ENCODE peak calls at places on chromosomes 12 and 14, in four cellular contexts. F is NCI-H1092, W is sciatic nerve, C is RCC 7860. L is an unnamed sample.

GRCh38 chr12:117097159-117097558 is 2.1 kb downstream of the TESC start:
- DNase-seq in F (no peak), W (no peak), C (no peak), L (peak)

GRCh38 chr14:74886001-74886400 is 4.3 kb downstream of the DLST start:
- DNase-seq in F (no peak), W (no peak), C (no peak), L (no peak)

GRCh38 chr14:52473557-52473956 is 78.7 kb downstream of the TXNDC16 start:
- DNase-seq in F (no peak), W (no peak), C (peak), L (no peak)

GRCh38 chr12:5507944-5508343 is 76.0 kb downstream of the NTF3 start:
- DNase-seq in F (no peak), W (no peak), C (no peak), L (peak)

GRCh38 chr12:32756476-32757158 is 920 bp upstream of the YARS2 start:
- DNase-seq in F (no peak), W (no peak), C (no peak), L (no peak)

GRCh38 chr14:75201087-75201486 is 24.7 kb upstream of the TMED10 start:
- DNase-seq in F (no peak), W (no peak), C (no peak), L (no peak)

GRCh38 chr14:86938356-86938755 is 1054.6 kb downstream of the GALC start:
- DNase-seq in F (no peak), W (no peak), C (no peak), L (no peak)

GRCh38 chr14:72830786-72831583 is 62.9 kb downstream of the DPF3 start:
- DNase-seq in F (no peak), W (no peak), C (no peak), L (peak)

GRCh38 chr14:64634558-64634957 is 69.7 kb upstream of the PLEKHG3 start:
- DNase-seq in F (no peak), W (no peak), C (no peak), L (peak)

GRCh38 chr14:85702937-85703336 is 173.0 kb downstream of the FLRT2 start:
- DNase-seq in F (no peak), W (no peak), C (no peak), L (no peak)

GRCh38 chr14:75630695-75631452 is 29.8 kb downstream of the ERG28 start:
- DNase-seq in F (no peak), W (no peak), C (no peak), L (no peak)

GRCh38 chr12:66438601-66439000 is 136.3 kb downstream of the HELB start:
- DNase-seq in F (no peak), W (no peak), C (no peak), L (no peak)

GRCh38 chr14:101368629-101369028 is 192.7 kb upstream of the DIO3 start:
- DNase-seq in F (no peak), W (no peak), C (no peak), L (peak)

GRCh38 chr12:51238037-51238509 is 553 bp upstream of the DAZAP2 start:
- DNase-seq in F (no peak), W (no peak), C (no peak), L (no peak)

GRCh38 chr14:69703047-69704046 is 63.6 kb upstream of the SRSF5 start:
- DNase-seq in F (no peak), W (no peak), C (no peak), L (no peak)

GRCh38 chr14:24279301-24280186 is 8.1 kb upstream of the RABGGTA start:
- DNase-seq in F (no peak), W (no peak), C (peak), L (no peak)

GRCh38 chr12:50411051-50411660 is 10.5 kb downstream of the LARP4 start:
- DNase-seq in F (no peak), W (no peak), C (no peak), L (no peak)

GRCh38 chr14:71021347-71022014 is 114.2 kb downstream of the PCNX1 start:
- DNase-seq in F (no peak), W (no peak), C (no peak), L (no peak)

GRCh38 chr12:31478898-31479297 is 112.0 kb downstream of the DENND5B start:
- DNase-seq in F (no peak), W (no peak), C (no peak), L (no peak)

GRCh38 chr12:50132505-50133135 is 20.6 kb downstream of the COX14 start:
- DNase-seq in F (no peak), W (no peak), C (peak), L (no peak)

GRCh38 chr12:22287776-22288621 is 46.5 kb downstream of the ST8SIA1 start:
- DNase-seq in F (no peak), W (no peak), C (peak), L (no peak)

GRCh38 chr12:3236345-3237153 is 159.4 kb downstream of the TSPAN9 start:
- DNase-seq in F (no peak), W (no peak), C (no peak), L (no peak)

GRCh38 chr14:36517242-36518030 is 2.6 kb downstream of the NKX2-1 start:
- DNase-seq in F (peak), W (no peak), C (no peak), L (no peak)

GRCh38 chr14:101476931-101477553 is 84.3 kb upstream of the DIO3 start:
- DNase-seq in F (peak), W (peak), C (peak), L (peak)

GRCh38 chr12:96308881-96309280 is 91.4 kb downstream of the CDK17 start:
- DNase-seq in F (no peak), W (no peak), C (no peak), L (no peak)

GRCh38 chr14:54743382-54743781 is 159.2 kb downstream of the GCH1 start:
- DNase-seq in F (no peak), W (no peak), C (no peak), L (no peak)

GRCh38 chr12:2348477-2348852 is 295.7 kb downstream of the CACNA1C start:
- DNase-seq in F (no peak), W (no peak), C (no peak), L (no peak)